ENCODE peak calls at places on chromosomes 13 and 19, in ten cellular contexts. M is adrenal gland; Y is IMR-90; Z is fibroblast of lung; H is CD4-positive, CD25-positive, alpha-beta regulatory T cell; W is GM23248; V is K562; E is right cardiac atrium; T is right lobe of liver; P is osteoblast. C is an unnamed sample.

GRCh38 chr19:11137542-11138384 is 17.8 kb downstream of the SPC24 start:
- DNase-seq in M (peak; percentile 87), Y (peak; percentile 84), Z (peak; percentile 81), H (peak; percentile 43), W (peak; percentile 95), V (peak; percentile 73), E (peak; percentile 88), T (peak; percentile 81), P (peak; percentile 96), C (peak; percentile 88)

GRCh38 chr13:100491164-100491847 is 97.3 kb downstream of the GGACT start:
- DNase-seq in M (peak; percentile 65), Y (peak; percentile 63), Z (peak; percentile 77), H (no peak), W (no peak), V (no peak), E (peak; percentile 65), T (no peak), P (no peak), C (no peak)

GRCh38 chr19:12133069-12133468 is 7.1 kb downstream of the ZNF20 start:
- DNase-seq in M (no peak), Y (no peak), Z (peak; percentile 23), H (no peak), W (peak; percentile 50), V (no peak), E (no peak), T (no peak), P (no peak), C (no peak)

GRCh38 chr19:39554701-39555311 is 14.8 kb upstream of the EID2 start:
- DNase-seq in M (no peak), Y (no peak), Z (no peak), H (no peak), W (no peak), V (no peak), E (no peak), T (no peak), P (no peak), C (no peak)

GRCh38 chr13:89925107-89925506 is 1422.4 kb upstream of the MIR17HG start:
- DNase-seq in M (no peak), Y (peak; percentile 2), Z (peak; percentile 20), H (no peak), W (peak; percentile 42), V (peak; percentile 41), E (no peak), T (no peak), P (no peak), C (no peak)

GRCh38 chr13:25677956-25678355 is 306.2 kb downstream of the ATP8A2 start:
- DNase-seq in M (no peak), Y (no peak), Z (peak; percentile 23), H (no peak), W (no peak), V (no peak), E (no peak), T (no peak), P (no peak), C (no peak)

GRCh38 chr19:4742717-4743646 is 19.3 kb upstream of the DPP9 start:
- DNase-seq in M (peak; percentile 82), Y (no peak), Z (no peak), H (no peak), W (no peak), V (no peak), E (no peak), T (no peak), P (peak; percentile 48), C (no peak)

GRCh38 chr13:57918913-57919312 is 287.4 kb downstream of the PCDH17 start:
- DNase-seq in M (no peak), Y (no peak), Z (no peak), H (no peak), W (no peak), V (no peak), E (no peak), T (no peak), P (no peak), C (no peak)

GRCh38 chr13:43153436-43154082 is 130.2 kb downstream of the DNAJC15 start:
- DNase-seq in M (no peak), Y (peak; percentile 44), Z (peak; percentile 95), H (no peak), W (peak; percentile 33), V (no peak), E (no peak), T (no peak), P (no peak), C (no peak)

GRCh38 chr19:49340069-49340864 is 5.1 kb downstream of the CD37 start:
- DNase-seq in M (peak; percentile 74), Y (no peak), Z (no peak), H (no peak), W (peak; percentile 39), V (peak; percentile 87), E (peak; percentile 66), T (peak; percentile 84), P (peak; percentile 90), C (peak; percentile 91)

GRCh38 chr19:4636151-4636717 is 3.1 kb upstream of the TNFAIP8L1 start:
- DNase-seq in M (peak; percentile 52), Y (peak; percentile 34), Z (peak; percentile 38), H (peak; percentile 69), W (peak; percentile 74), V (peak; percentile 85), E (peak; percentile 66), T (peak; percentile 71), P (peak; percentile 97), C (peak; percentile 89)

GRCh38 chr13:97030705-97031452 is 36.6 kb upstream of the OXGR1 start:
- DNase-seq in M (no peak), Y (peak; percentile 61), Z (peak; percentile 66), H (no peak), W (peak; percentile 72), V (peak; percentile 15), E (no peak), T (no peak), P (peak; percentile 61), C (no peak)

GRCh38 chr13:44715287-44716224 is 139.4 kb upstream of the TSC22D1 start:
- DNase-seq in M (no peak), Y (no peak), Z (peak; percentile 35), H (no peak), W (peak; percentile 58), V (no peak), E (no peak), T (no peak), P (no peak), C (no peak)

GRCh38 chr19:16527971-16528521 is 14.2 kb downstream of the CHERP start:
- DNase-seq in M (peak; percentile 35), Y (no peak), Z (no peak), H (no peak), W (peak; percentile 34), V (peak; percentile 20), E (no peak), T (no peak), P (peak; percentile 93), C (no peak)

GRCh38 chr13:43878897-43879322 is 630 bp downstream of the CCDC122 start:
- DNase-seq in M (peak; percentile 82), Y (peak; percentile 81), Z (peak; percentile 78), H (peak; percentile 19), W (peak; percentile 90), V (no peak), E (peak; percentile 84), T (peak; percentile 82), P (peak; percentile 83), C (peak; percentile 91)

GRCh38 chr19:43908659-43909058 is 26.4 kb downstream of the ZNF45 start:
- DNase-seq in M (no peak), Y (no peak), Z (no peak), H (no peak), W (no peak), V (no peak), E (no peak), T (no peak), P (no peak), C (no peak)

GRCh38 chr19:57850553-57851017 is 926 bp downstream of the ZNF587 start:
- DNase-seq in M (no peak), Y (peak; percentile 31), Z (peak; percentile 82), H (no peak), W (peak; percentile 63), V (peak; percentile 47), E (no peak), T (no peak), P (peak; percentile 78), C (no peak)
- H3K27ac ChIP-seq in M (no peak overlapping the region), Y (peak overlapping the region; percentile 64), Z (peak overlapping the region; percentile 84), H (peak overlapping the region; percentile 89), W (peak overlapping the region; percentile 79), V (peak overlapping the region; percentile 86), E (no peak overlapping the region), T (no peak overlapping the region), P (peak overlapping the region; percentile 81), C (no peak overlapping the region)

DNA sequence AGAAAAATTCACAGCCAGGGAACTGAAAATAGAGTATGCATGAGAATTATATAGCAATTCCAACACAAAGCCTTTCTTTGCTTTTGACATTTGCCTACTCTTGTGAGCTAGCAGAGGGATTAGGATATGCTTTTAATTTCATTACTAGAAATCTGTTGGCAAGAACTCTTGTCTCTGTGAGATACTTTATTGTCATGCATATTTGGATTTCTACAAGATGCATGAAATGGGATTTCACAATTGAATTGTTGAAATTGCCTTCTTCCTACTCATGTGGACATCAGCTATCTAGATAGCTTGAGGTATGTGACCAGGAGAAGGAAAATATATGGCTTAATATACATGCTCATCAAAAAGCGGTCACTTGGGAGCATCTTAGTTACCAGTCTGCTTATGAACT is 166.0 kb downstream of the SLC7A1 start:
- DNase-seq in M (no peak), Y (no peak), Z (no peak), H (no peak), W (peak; percentile 64), V (no peak), E (no peak), T (no peak), P (no peak), C (no peak)
- H3K4me3 ChIP-seq in M (no peak overlapping the region), Y (no peak overlapping the region), Z (no peak overlapping the region), H (no peak overlapping the region), W (peak overlapping the region; percentile 75), V (no peak overlapping the region), E (peak overlapping the region; percentile 58), T (no peak overlapping the region), P (no peak overlapping the region), C (no peak overlapping the region)

DNA sequence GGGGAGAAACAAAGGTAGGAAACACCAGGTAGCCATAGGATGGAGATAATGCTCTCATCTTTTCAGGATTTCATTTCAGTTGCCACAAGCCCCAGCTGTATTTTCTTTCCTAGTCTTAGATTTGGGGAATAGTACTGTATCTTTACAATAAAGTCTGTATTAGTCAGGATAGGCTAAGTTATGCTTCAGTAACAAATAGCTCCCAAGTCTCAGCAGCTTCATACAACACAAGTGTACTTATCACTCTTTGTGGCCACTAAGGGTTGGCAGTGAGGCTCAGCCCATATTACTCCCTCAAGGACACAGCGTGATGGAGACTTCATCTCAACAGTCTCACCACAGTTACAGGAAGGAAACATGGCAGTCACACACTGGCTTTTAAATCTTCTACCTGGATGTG is 61.4 kb downstream of the STARD13 start:
- DNase-seq in M (no peak), Y (no peak), Z (no peak), H (no peak), W (no peak), V (no peak), E (no peak), T (no peak), P (no peak), C (no peak)
- H3K4me1 ChIP-seq in M (peaks cover 5% of the 10 kb centered on the region), Y (peaks cover 13% of the 10 kb centered on the region), Z (peaks cover 16% of the 10 kb centered on the region), H (peaks cover 3% of the 10 kb centered on the region), W (peaks cover 33% of the 10 kb centered on the region), V (no peaks in the 10 kb centered on the region), E (peaks cover 12% of the 10 kb centered on the region), T (no peaks in the 10 kb centered on the region), P (peaks cover 46% of the 10 kb centered on the region), C (no peaks in the 10 kb centered on the region)

DNA sequence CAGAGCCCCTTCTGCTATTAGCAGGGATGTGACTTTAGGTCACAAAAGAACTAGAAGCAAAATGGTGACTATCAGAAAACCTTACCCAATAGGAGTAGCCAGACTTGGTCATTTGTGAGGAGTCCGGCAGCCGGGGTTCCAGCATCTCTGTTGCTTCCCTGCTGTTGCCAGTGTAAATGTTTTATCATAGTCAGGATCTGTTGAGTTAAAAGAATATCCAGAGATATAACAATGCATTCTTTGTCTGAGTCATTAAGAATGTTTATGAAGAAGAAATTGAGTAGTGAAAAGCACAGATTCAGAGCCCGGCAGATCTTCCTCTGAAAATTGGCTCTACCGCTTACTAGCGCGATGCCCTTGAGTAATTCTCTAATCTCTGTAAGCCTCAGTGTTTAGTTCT is 84.2 kb downstream of the COL4A2 start:
- DNase-seq in M (no peak), Y (peak; percentile 76), Z (peak; percentile 81), H (no peak), W (peak; percentile 42), V (no peak), E (no peak), T (no peak), P (peak; percentile 50), C (no peak)
- H3K27ac ChIP-seq in M (no peak overlapping the region), Y (peak overlapping the region; percentile 59), Z (peak overlapping the region; percentile 93), H (no peak overlapping the region), W (peak overlapping the region; percentile 89), V (no peak overlapping the region), E (no peak overlapping the region), T (no peak overlapping the region), P (peak overlapping the region; percentile 99), C (peak overlapping the region; percentile 77)